ENCODE peak calls at places on chromosomes 12 and 14, in ten cellular contexts. T is pancreas; G is A172; A is HEK293T; Z is mesenteric fat pad; W is H9; R is body of pancreas; F is stimulated activated CD4-positive, alpha-beta T cell treated with anti-CD3 and anti-CD28 coated beads, TNF-alpha, amount 100 ng/mL, for 1 hour; B is activated CD4-positive, alpha-beta T cell treated with anti-CD3 and anti-CD28 coated beads for 48 hours; K is iris pigment epithelial cell. D is an unnamed sample.

GRCh38 chr12:51028126-51028810 is 2.1 kb upstream of the SLC11A2 start:
- DNase-seq in K (peak; percentile 63), B (peak; percentile 40), R (peak; percentile 55), W (peak; percentile 72), F (no peak), A (peak; percentile 40), Z (peak; percentile 55), G (peak; percentile 43), T (no peak), D (peak; percentile 89)

GRCh38 chr14:105095236-105095805 is 30.1 kb upstream of the GPR132 start:
- DNase-seq in K (no peak), F (no peak), W (no peak), G (no peak), B (no peak), Z (peak; percentile 76), T (no peak), R (no peak), A (no peak), D (no peak)

GRCh38 chr12:112891093-112892024 is 15.4 kb upstream of the OAS1 start:
- DNase-seq in F (no peak), T (no peak), W (no peak), Z (no peak), R (peak; percentile 7), K (no peak), G (no peak), A (no peak), B (no peak), D (no peak)

GRCh38 chr12:48422060-48422459 is 50.3 kb upstream of the ANP32D start:
- DNase-seq in F (no peak), W (no peak), K (peak; percentile 35), T (no peak), R (no peak), B (no peak), A (no peak), Z (no peak), G (peak; percentile 61), D (no peak)

GRCh38 chr14:23538049-23538718 is 13.4 kb downstream of the ZFHX2 start:
- DNase-seq in T (no peak), Z (no peak), G (no peak), F (no peak), B (no peak), A (no peak), R (no peak), K (no peak), W (no peak), D (peak; percentile 75)

GRCh38 chr12:77940011-77940423 is 109.3 kb downstream of the NAV3 start:
- DNase-seq in G (peak; percentile 92), B (no peak), W (peak; percentile 41), A (no peak), K (peak; percentile 91), R (no peak), Z (no peak), T (no peak), F (no peak), D (no peak)

GRCh38 chr12:6444031-6444430 is 724 bp upstream of the CD27 start:
- DNase-seq in A (no peak), B (no peak), W (no peak), G (no peak), F (no peak), R (no peak), T (no peak), K (no peak), Z (no peak), D (no peak)

GRCh38 chr14:102085503-102085902 is 1.3 kb downstream of the HSP90AA1 start:
- DNase-seq in R (no peak), F (no peak), A (no peak), W (no peak), G (peak; percentile 13), T (no peak), B (no peak), Z (no peak), K (no peak), D (no peak)

GRCh38 chr14:96146131-96146771 is 58.4 kb upstream of the BDKRB2 start:
- DNase-seq in R (peak; percentile 57), B (no peak), K (peak; percentile 53), T (peak; percentile 46), A (no peak), F (no peak), Z (peak; percentile 53), W (no peak), G (peak; percentile 38), D (no peak)

GRCh38 chr14:71321556-71322315 is 414.5 kb downstream of the PCNX1 start:
- DNase-seq in R (peak; percentile 26), F (no peak), T (no peak), W (peak; percentile 39), G (peak; percentile 42), B (no peak), Z (no peak), K (peak; percentile 74), A (peak; percentile 22), D (peak; percentile 89)

GRCh38 chr14:84969501-84969900 is 560.4 kb upstream of the FLRT2 start:
- DNase-seq in A (no peak), G (no peak), F (no peak), Z (no peak), B (no peak), K (no peak), W (no peak), R (no peak), T (no peak), D (no peak)

GRCh38 chr12:6943719-6944380 is at the start of the genes C12orf57 and RNU7-1:
- DNase-seq in F (no peak), G (peak; percentile 50), W (peak; percentile 97), R (peak; percentile 85), A (peak; percentile 70), K (peak; percentile 83), T (peak; percentile 86), B (peak; percentile 89), Z (no peak), D (peak; percentile 91)

GRCh38 chr14:43789458-43789857 is 717.6 kb downstream of the FSCB start:
- DNase-seq in A (no peak), K (no peak), B (no peak), F (no peak), R (no peak), W (no peak), G (no peak), T (no peak), Z (no peak), D (no peak)

GRCh38 chr12:127811988-127812387 is 455.0 kb upstream of the TMEM132C start:
- DNase-seq in K (peak; percentile 53), F (no peak), R (peak; percentile 2), Z (no peak), T (no peak), G (peak; percentile 63), B (no peak), A (no peak), W (peak; percentile 43), D (peak; percentile 4)

GRCh38 chr14:97602438-97603117 is 805.4 kb downstream of the VRK1 start:
- DNase-seq in B (peak; percentile 62), F (peak; percentile 57), A (no peak), R (no peak), K (no peak), W (no peak), G (no peak), Z (no peak), T (no peak), D (no peak)

GRCh38 chr14:73467377-73467776 is 9.0 kb upstream of the NUMB start:
- DNase-seq in K (peak; percentile 95), R (peak; percentile 56), A (no peak), T (no peak), W (no peak), G (no peak), B (peak; percentile 86), Z (no peak), F (no peak), D (no peak)

GRCh38 chr12:229441-230191 is 15.7 kb upstream of the SLC6A12 start:
- DNase-seq in K (no peak), B (no peak), A (no peak), T (no peak), Z (peak; percentile 87), F (no peak), G (no peak), W (peak; percentile 28), R (no peak), D (no peak)

GRCh38 chr14:99426265-99426664 is 54.4 kb downstream of the SETD3 start:
- DNase-seq in Z (no peak), K (no peak), F (no peak), R (no peak), A (no peak), B (no peak), W (no peak), G (no peak), T (no peak), D (no peak)

GRCh38 chr12:53872367-53872766 is 66.3 kb upstream of the HOXC13 start:
- DNase-seq in B (no peak), G (no peak), F (no peak), K (no peak), A (no peak), Z (no peak), R (no peak), T (no peak), W (no peak), D (no peak)

GRCh38 chr14:105019861-105020814 is 745 bp downstream of the CDCA4 start:
- DNase-seq in A (peak; percentile 35), R (peak; percentile 16), W (no peak), Z (no peak), G (no peak), F (peak; percentile 29), K (peak; percentile 63), T (peak; percentile 44), B (peak; percentile 72), D (peak; percentile 64)

GRCh38 chr12:41706376-41706775 is 438.3 kb downstream of the GXYLT1 start:
- DNase-seq in F (no peak), K (no peak), G (no peak), Z (no peak), R (no peak), W (no peak), A (no peak), B (no peak), T (no peak), D (no peak)

GRCh38 chr12:77049767-77050353 is 15.5 kb downstream of the E2F7 start:
- DNase-seq in W (no peak), K (peak; percentile 70), A (peak; percentile 63), G (peak; percentile 47), Z (no peak), F (no peak), T (no peak), B (no peak), R (peak; percentile 45), D (peak; percentile 68)

GRCh38 chr14:105461903-105462302 is 12.7 kb upstream of the CRIP2 start:
- DNase-seq in A (no peak), B (no peak), K (no peak), G (no peak), Z (no peak), W (no peak), R (no peak), F (no peak), T (no peak), D (no peak)

GRCh38 chr14:75138492-75138891 is 11.6 kb upstream of the NEK9 start:
- DNase-seq in R (no peak), B (no peak), Z (no peak), A (no peak), T (no peak), W (no peak), F (no peak), G (no peak), K (no peak), D (no peak)

GRCh38 chr12:642633-643477 is 20.4 kb downstream of the NINJ2 start:
- DNase-seq in A (peak; percentile 68), R (peak; percentile 86), T (peak; percentile 74), G (no peak), B (peak; percentile 82), W (peak; percentile 87), F (peak; percentile 54), K (peak; percentile 67), Z (peak; percentile 93), D (peak; percentile 83)

GRCh38 chr14:24339284-24340151 is at the start of gene RIPK3:
- DNase-seq in F (no peak), G (no peak), W (peak; percentile 58), K (no peak), B (peak; percentile 76), T (peak; percentile 64), R (peak; percentile 78), A (no peak), Z (no peak), D (peak; percentile 72)

GRCh38 chr12:13124661-13125505 is 21.4 kb upstream of the GSG1 start:
- DNase-seq in T (no peak), B (no peak), K (peak; percentile 82), R (no peak), G (peak; percentile 90), A (no peak), Z (no peak), W (no peak), F (no peak), D (peak; percentile 2)

GRCh38 chr12:131607658-131608447 is 103.0 kb upstream of the SFSWAP start:
- DNase-seq in W (no peak), K (no peak), A (no peak), R (no peak), T (no peak), B (peak; percentile 40), Z (no peak), G (no peak), F (no peak), D (no peak)

D was measured in GM23338.